ENCODE peak calls at places on chromosomes 11 and 22, in seven cellular contexts. One of them, this sample, is unnamed.
A peak's percentile ranks its signal among the peaks of the same experiment; 100 is the strongest.

GRCh38 chr22:27642104-27642800 is 159.3 kb downstream of the MN1 start:
- DNase-seq in AG10803: no peak
- DNase-seq in epithelial cell of esophagus: no peak
- DNase-seq in HFF-Myc: no peak
- DNase-seq in type B pancreatic cell: no peak
- DNase-seq in HL-60: no peak
- DNase-seq in A549: no peak
- DNase-seq in this sample: no peak

GRCh38 chr11:47396049-47396320 is 12.4 kb upstream of the SLC39A13 start:
- DNase-seq in AG10803: no peak
- DNase-seq in epithelial cell of esophagus: no peak
- DNase-seq in HFF-Myc: no peak
- DNase-seq in type B pancreatic cell: no peak
- DNase-seq in HL-60: no peak
- DNase-seq in A549: no peak
- DNase-seq in this sample: no peak

GRCh38 chr11:77619576-77620198 is 17.9 kb downstream of the CLNS1A start:
- DNase-seq in AG10803: peak; percentile 49
- DNase-seq in epithelial cell of esophagus: peak; percentile 67
- DNase-seq in HFF-Myc: no peak
- DNase-seq in type B pancreatic cell: no peak
- DNase-seq in HL-60: peak; percentile 41
- DNase-seq in A549: peak; percentile 61
- DNase-seq in this sample: peak; percentile 57

GRCh38 chr11:59158206-59159068 is 13.5 kb upstream of the DTX4 start:
- DNase-seq in AG10803: peak; percentile 76
- DNase-seq in epithelial cell of esophagus: peak; percentile 81
- DNase-seq in HFF-Myc: peak; percentile 29
- DNase-seq in type B pancreatic cell: no peak
- DNase-seq in HL-60: peak; percentile 65
- DNase-seq in A549: peak; percentile 74
- DNase-seq in this sample: peak; percentile 76

GRCh38 chr11:8224161-8224591 is 39.5 kb downstream of the LMO1 start:
- DNase-seq in AG10803: no peak
- DNase-seq in epithelial cell of esophagus: no peak
- DNase-seq in HFF-Myc: no peak
- DNase-seq in type B pancreatic cell: no peak
- DNase-seq in HL-60: no peak
- DNase-seq in A549: no peak
- DNase-seq in this sample: no peak

GRCh38 chr22:35742342-35743100 is 24.8 kb downstream of the APOL5 start:
- DNase-seq in AG10803: peak; percentile 85
- DNase-seq in epithelial cell of esophagus: peak; percentile 69
- DNase-seq in HFF-Myc: peak; percentile 59
- DNase-seq in type B pancreatic cell: no peak
- DNase-seq in HL-60: no peak
- DNase-seq in A549: peak; percentile 7
- DNase-seq in this sample: peak; percentile 91

GRCh38 chr22:49267996-49268395 is 559.7 kb downstream of the BRD1 start:
- DNase-seq in AG10803: no peak
- DNase-seq in epithelial cell of esophagus: no peak
- DNase-seq in HFF-Myc: no peak
- DNase-seq in type B pancreatic cell: peak; percentile 15
- DNase-seq in HL-60: no peak
- DNase-seq in A549: no peak
- DNase-seq in this sample: no peak

GRCh38 chr22:49723478-49724029 is 104.1 kb downstream of the BRD1 start:
- DNase-seq in AG10803: no peak
- DNase-seq in epithelial cell of esophagus: no peak
- DNase-seq in HFF-Myc: no peak
- DNase-seq in type B pancreatic cell: peak; percentile 58
- DNase-seq in HL-60: no peak
- DNase-seq in A549: no peak
- DNase-seq in this sample: no peak

GRCh38 chr11:111193924-111194490 is 51.5 kb upstream of the POU2AF2 start:
- DNase-seq in AG10803: no peak
- DNase-seq in epithelial cell of esophagus: peak; percentile 30
- DNase-seq in HFF-Myc: no peak
- DNase-seq in type B pancreatic cell: no peak
- DNase-seq in HL-60: no peak
- DNase-seq in A549: no peak
- DNase-seq in this sample: peak; percentile 23

GRCh38 chr11:88799749-88800500 is 265.9 kb downstream of the GRM5 start:
- DNase-seq in AG10803: no peak
- DNase-seq in epithelial cell of esophagus: no peak
- DNase-seq in HFF-Myc: no peak
- DNase-seq in type B pancreatic cell: no peak
- DNase-seq in HL-60: no peak
- DNase-seq in A549: no peak
- DNase-seq in this sample: peak; percentile 24

GRCh38 chr11:108115495-108116140 is 5.7 kb upstream of the ACAT1 start:
- DNase-seq in AG10803: peak; percentile 82
- DNase-seq in epithelial cell of esophagus: peak; percentile 88
- DNase-seq in HFF-Myc: peak; percentile 54
- DNase-seq in type B pancreatic cell: no peak
- DNase-seq in HL-60: no peak
- DNase-seq in A549: peak; percentile 53
- DNase-seq in this sample: peak; percentile 92

GRCh38 chr22:39087881-39088687 is 9.0 kb upstream of the APOBEC3H start:
- DNase-seq in AG10803: no peak
- DNase-seq in epithelial cell of esophagus: no peak
- DNase-seq in HFF-Myc: no peak
- DNase-seq in type B pancreatic cell: no peak
- DNase-seq in HL-60: no peak
- DNase-seq in A549: no peak
- DNase-seq in this sample: no peak

GRCh38 chr11:44382648-44383240 is 72.8 kb upstream of the ALX4 start:
- DNase-seq in AG10803: no peak
- DNase-seq in epithelial cell of esophagus: no peak
- DNase-seq in HFF-Myc: no peak
- DNase-seq in type B pancreatic cell: no peak
- DNase-seq in HL-60: no peak
- DNase-seq in A549: no peak
- DNase-seq in this sample: no peak

GRCh38 chr11:72703281-72704008 is 29.2 kb upstream of the PDE2A start:
- DNase-seq in AG10803: peak; percentile 94
- DNase-seq in epithelial cell of esophagus: no peak
- DNase-seq in HFF-Myc: peak; percentile 39
- DNase-seq in type B pancreatic cell: no peak
- DNase-seq in HL-60: no peak
- DNase-seq in A549: no peak
- DNase-seq in this sample: peak; percentile 75

GRCh38 chr11:61899146-61899841 is 7.9 kb upstream of the FADS3 start:
- DNase-seq in AG10803: peak; percentile 58
- DNase-seq in epithelial cell of esophagus: peak; percentile 69
- DNase-seq in HFF-Myc: peak; percentile 29
- DNase-seq in type B pancreatic cell: peak; percentile 95
- DNase-seq in HL-60: peak; percentile 90
- DNase-seq in A549: peak; percentile 87
- DNase-seq in this sample: peak; percentile 72

GRCh38 chr11:1817511-1817910 is 17.3 kb upstream of the SYT8 start:
- DNase-seq in AG10803: no peak
- DNase-seq in epithelial cell of esophagus: peak; percentile 55
- DNase-seq in HFF-Myc: no peak
- DNase-seq in type B pancreatic cell: no peak
- DNase-seq in HL-60: no peak
- DNase-seq in A549: no peak
- DNase-seq in this sample: no peak

DNA sequence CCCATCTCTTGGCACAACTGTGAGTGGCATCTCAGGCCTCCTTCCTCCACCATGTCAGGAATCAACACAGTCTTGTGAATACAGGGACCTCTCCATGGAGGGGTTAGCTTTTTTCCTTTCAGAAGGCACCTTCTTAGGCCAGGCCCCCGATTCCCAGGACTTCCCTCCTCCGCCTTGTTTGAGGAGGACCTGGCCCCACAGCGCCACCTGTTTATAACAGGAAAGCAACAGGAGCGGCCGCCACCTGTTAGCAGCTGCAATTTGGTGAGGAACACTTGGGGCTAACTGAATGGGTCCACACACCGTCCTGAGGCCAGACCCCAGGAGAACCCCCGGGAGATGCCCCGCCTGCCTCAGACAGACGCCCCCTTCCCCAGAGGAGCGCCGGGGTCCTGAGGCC is 3.8 kb upstream of the PKP3 start:
- DNase-seq in AG10803: no peak
- DNase-seq in epithelial cell of esophagus: peak; percentile 62
- DNase-seq in HFF-Myc: no peak
- DNase-seq in type B pancreatic cell: no peak
- DNase-seq in HL-60: no peak
- DNase-seq in A549: no peak
- DNase-seq in this sample: no peak
- TF ChIP-seq CTCF in AG10803: no peak
- TF ChIP-seq CTCF in epithelial cell of esophagus: peak; percentile 39
- TF ChIP-seq CTCF in HFF-Myc: no peak
- TF ChIP-seq CTCF in type B pancreatic cell: no peak
- TF ChIP-seq CTCF in HL-60: no peak
- TF ChIP-seq CTCF in A549: no peak
- TF ChIP-seq CTCF in this sample: no peak

GRCh38 chr11:68956142-68956541 is 24.6 kb downstream of the MRGPRD start:
- DNase-seq in AG10803: no peak
- DNase-seq in epithelial cell of esophagus: no peak
- DNase-seq in HFF-Myc: no peak
- DNase-seq in type B pancreatic cell: no peak
- DNase-seq in HL-60: peak; percentile 49
- DNase-seq in A549: no peak
- DNase-seq in this sample: no peak
- TF ChIP-seq CTCF in AG10803: peak; percentile 14
- TF ChIP-seq CTCF in epithelial cell of esophagus: peak; percentile 5
- TF ChIP-seq CTCF in HFF-Myc: peak; percentile 45
- TF ChIP-seq CTCF in type B pancreatic cell: peak; percentile 47
- TF ChIP-seq CTCF in HL-60: peak; percentile 0
- TF ChIP-seq CTCF in A549: no peak
- TF ChIP-seq CTCF in this sample: no peak

DNA sequence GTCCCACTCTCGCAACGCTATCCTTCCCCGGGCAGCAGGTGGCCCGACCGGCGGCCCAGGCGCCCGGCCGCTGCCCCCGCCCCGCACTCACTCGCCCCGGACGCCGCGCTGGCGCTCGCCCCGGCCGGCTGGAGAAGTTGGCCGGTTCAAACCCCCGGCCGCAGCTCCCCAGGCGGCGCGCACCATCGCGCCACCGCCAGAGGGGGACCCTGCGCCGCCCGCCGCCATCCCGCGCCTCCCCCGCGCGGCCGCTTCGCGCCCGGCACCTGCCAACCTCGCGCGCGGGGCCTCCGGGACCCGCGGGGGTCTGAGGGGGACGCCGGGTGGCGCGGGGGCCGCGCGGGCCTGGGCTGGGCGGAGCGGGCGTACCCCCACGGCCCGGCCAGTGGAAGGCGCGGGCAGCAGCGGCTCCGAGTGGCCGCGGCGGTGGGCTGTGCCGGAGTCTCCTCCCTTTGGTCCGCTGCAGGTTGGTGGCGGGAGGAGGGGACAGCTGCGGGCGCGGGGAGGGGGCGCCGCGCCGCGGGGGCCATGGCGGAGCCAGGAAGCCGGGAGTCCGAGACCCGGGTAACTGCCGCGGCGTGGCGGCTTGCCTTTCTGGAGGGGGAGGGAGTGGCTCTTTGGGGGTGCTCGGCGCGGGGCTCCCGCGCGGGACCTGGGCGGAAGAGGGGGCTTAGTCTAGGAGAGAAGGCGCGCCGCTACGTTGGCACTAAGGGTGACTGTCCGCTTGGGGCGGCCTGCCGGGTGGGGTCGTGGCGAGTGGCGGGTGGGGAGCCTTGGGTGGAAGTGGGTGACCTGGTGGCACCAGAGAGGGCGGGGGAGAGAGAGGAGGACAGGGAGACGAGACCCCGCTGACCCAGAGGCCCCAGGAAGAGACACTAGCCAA is at the start of the genes MPST and TST:
- DNase-seq in AG10803: peak; percentile 61
- DNase-seq in epithelial cell of esophagus: peak; percentile 65
- DNase-seq in HFF-Myc: no peak
- DNase-seq in type B pancreatic cell: no peak
- DNase-seq in HL-60: peak; percentile 74
- DNase-seq in A549: peak; percentile 63
- DNase-seq in this sample: peak; percentile 43
- TF ChIP-seq CTCF in AG10803: no peak
- TF ChIP-seq CTCF in epithelial cell of esophagus: no peak
- TF ChIP-seq CTCF in HFF-Myc: no peak
- TF ChIP-seq CTCF in type B pancreatic cell: no peak
- TF ChIP-seq CTCF in HL-60: no peak
- TF ChIP-seq CTCF in A549: no peak
- TF ChIP-seq CTCF in this sample: no peak

GRCh38 chr11:35011389-35011788 is 95.0 kb downstream of the PDHX start:
- DNase-seq in AG10803: peak; percentile 69
- DNase-seq in epithelial cell of esophagus: peak; percentile 56
- DNase-seq in HFF-Myc: no peak
- DNase-seq in type B pancreatic cell: no peak
- DNase-seq in HL-60: no peak
- DNase-seq in A549: peak; percentile 39
- DNase-seq in this sample: peak; percentile 62

GRCh38 chr11:35009941-35010337 is 93.5 kb downstream of the PDHX start:
- DNase-seq in AG10803: no peak
- DNase-seq in epithelial cell of esophagus: no peak
- DNase-seq in HFF-Myc: no peak
- DNase-seq in type B pancreatic cell: no peak
- DNase-seq in HL-60: no peak
- DNase-seq in A549: peak; percentile 79
- DNase-seq in this sample: no peak

GRCh38 chr11:35010656-35011055 is 94.2 kb downstream of the PDHX start:
- DNase-seq in AG10803: no peak
- DNase-seq in epithelial cell of esophagus: no peak
- DNase-seq in HFF-Myc: no peak
- DNase-seq in type B pancreatic cell: no peak
- DNase-seq in HL-60: no peak
- DNase-seq in A549: no peak
- DNase-seq in this sample: no peak

GRCh38 chr11:35007277-35007676 is 90.9 kb downstream of the PDHX start:
- DNase-seq in AG10803: no peak
- DNase-seq in epithelial cell of esophagus: no peak
- DNase-seq in HFF-Myc: no peak
- DNase-seq in type B pancreatic cell: no peak
- DNase-seq in HL-60: no peak
- DNase-seq in A549: no peak
- DNase-seq in this sample: no peak

GRCh38 chr11:35009191-35009940 is 92.9 kb downstream of the PDHX start:
- DNase-seq in AG10803: peak; percentile 77
- DNase-seq in epithelial cell of esophagus: peak; percentile 88
- DNase-seq in HFF-Myc: peak; percentile 56
- DNase-seq in type B pancreatic cell: no peak
- DNase-seq in HL-60: no peak
- DNase-seq in A549: peak; percentile 92
- DNase-seq in this sample: peak; percentile 85
- TF ChIP-seq CTCF in AG10803: no peak
- TF ChIP-seq CTCF in epithelial cell of esophagus: peak; percentile 22
- TF ChIP-seq CTCF in HFF-Myc: no peak
- TF ChIP-seq CTCF in type B pancreatic cell: no peak
- TF ChIP-seq CTCF in HL-60: no peak
- TF ChIP-seq CTCF in A549: no peak
- TF ChIP-seq CTCF in this sample: no peak

DNA sequence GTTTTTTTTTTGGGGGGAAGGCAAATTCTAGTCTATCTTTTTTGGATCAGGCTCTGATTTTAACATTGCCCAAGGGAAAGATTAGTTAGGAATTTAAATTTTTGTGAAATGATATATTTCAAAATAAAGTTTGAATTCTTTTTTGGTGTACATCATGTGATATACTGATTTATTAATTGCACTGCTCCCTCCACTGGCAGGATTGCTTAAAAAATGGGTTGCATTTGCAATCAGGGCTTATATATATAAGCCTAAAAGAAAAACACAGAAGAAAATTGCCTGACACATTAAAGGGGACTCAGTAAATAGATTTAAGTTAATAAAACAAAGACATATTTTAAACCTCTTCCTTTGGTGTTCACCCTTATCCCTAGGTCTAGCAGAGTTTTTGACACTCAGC is 1.2 kb downstream of the DYNC2H1 start:
- DNase-seq in AG10803: peak; percentile 63
- DNase-seq in epithelial cell of esophagus: peak; percentile 47
- DNase-seq in HFF-Myc: peak; percentile 14
- DNase-seq in type B pancreatic cell: no peak
- DNase-seq in HL-60: no peak
- DNase-seq in A549: peak; percentile 12
- DNase-seq in this sample: peak; percentile 65
- TF ChIP-seq CTCF in AG10803: peak; percentile 60
- TF ChIP-seq CTCF in epithelial cell of esophagus: peak; percentile 39
- TF ChIP-seq CTCF in HFF-Myc: peak; percentile 43
- TF ChIP-seq CTCF in type B pancreatic cell: peak; percentile 39
- TF ChIP-seq CTCF in HL-60: no peak
- TF ChIP-seq CTCF in A549: peak; percentile 19
- TF ChIP-seq CTCF in this sample: peak; percentile 46